ENCODE peak calls at places on chromosomes 7 and 10, in six cellular contexts. F is endodermal cell; T is CD4-positive, CD25-positive, alpha-beta regulatory T cell; P is vagina; E is HCT116; Q is AG04450. L is an unnamed sample.

GRCh38 chr10:63157845-63158624 is 24.9 kb downstream of the NRBF2 start:
- DNase-seq in T (peak), Q (peak), E (peak), F (peak), P (no peak), L (peak)

GRCh38 chr10:128540806-128541739 is 414.9 kb upstream of the MKI67 start:
- DNase-seq in T (no peak), P (no peak), F (peak), Q (no peak), E (no peak), L (no peak)

GRCh38 chr7:108097703-108098102 is 32.5 kb downstream of the LAMB4 start:
- DNase-seq in F (no peak), P (no peak), T (no peak), Q (no peak), E (peak), L (no peak)

GRCh38 chr7:24778543-24779282 is 21.4 kb upstream of the GSDME start:
- DNase-seq in F (peak), P (no peak), E (no peak), T (no peak), Q (no peak), L (peak)

GRCh38 chr7:2709553-2710165 is 21.7 kb downstream of the AMZ1 start:
- DNase-seq in Q (no peak), T (peak), F (peak), P (no peak), E (peak), L (no peak)

GRCh38 chr10:86261470-86261869 is 105.1 kb downstream of the GRID1 start:
- DNase-seq in E (no peak), Q (no peak), P (peak), F (no peak), T (no peak), L (no peak)

GRCh38 chr10:63700209-63700934 is 179.2 kb downstream of the REEP3 start:
- DNase-seq in P (no peak), E (peak), F (no peak), Q (peak), T (no peak), L (peak)

GRCh38 chr10:132420469-132421376 is 23.7 kb downstream of the PWWP2B start:
- DNase-seq in P (no peak), E (no peak), Q (no peak), F (peak), T (no peak), L (no peak)

GRCh38 chr10:110967645-110968044 is 48.2 kb downstream of the SHOC2 start:
- DNase-seq in F (no peak), T (no peak), E (no peak), P (no peak), Q (no peak), L (no peak)

DNA sequence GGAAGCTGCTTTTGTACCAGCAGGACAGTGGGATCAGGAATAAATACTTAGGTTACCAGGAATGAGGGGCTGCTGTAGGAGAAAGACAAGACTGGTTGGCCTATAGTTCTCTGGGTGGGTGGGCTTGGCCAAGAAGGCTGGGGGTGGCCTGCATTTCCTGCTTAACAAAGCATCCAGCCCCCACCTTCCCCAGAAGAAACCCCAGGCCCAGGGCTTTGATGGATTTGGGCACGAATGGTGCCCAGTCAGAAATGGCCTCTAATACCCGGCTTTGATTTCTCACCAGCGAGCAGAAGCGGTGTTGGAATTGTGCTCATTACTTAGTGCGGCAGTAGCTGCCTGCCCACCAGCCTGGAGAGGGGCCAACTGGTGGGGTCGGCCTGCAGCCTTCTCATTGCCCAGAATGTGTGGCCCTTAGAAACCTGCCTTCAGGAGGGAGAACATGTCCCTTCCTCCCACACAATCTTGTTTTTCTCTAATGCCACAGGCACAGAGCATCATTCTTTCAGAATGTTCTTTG is 2.3 kb downstream of the UNC5B start:
- DNase-seq in P (no peak), Q (no peak), T (no peak), F (no peak), E (no peak), L (no peak)
- H3K4me3 ChIP-seq in P (peak), Q (peak), T (no peak), F (peak), E (no peak), L (peak)

DNA sequence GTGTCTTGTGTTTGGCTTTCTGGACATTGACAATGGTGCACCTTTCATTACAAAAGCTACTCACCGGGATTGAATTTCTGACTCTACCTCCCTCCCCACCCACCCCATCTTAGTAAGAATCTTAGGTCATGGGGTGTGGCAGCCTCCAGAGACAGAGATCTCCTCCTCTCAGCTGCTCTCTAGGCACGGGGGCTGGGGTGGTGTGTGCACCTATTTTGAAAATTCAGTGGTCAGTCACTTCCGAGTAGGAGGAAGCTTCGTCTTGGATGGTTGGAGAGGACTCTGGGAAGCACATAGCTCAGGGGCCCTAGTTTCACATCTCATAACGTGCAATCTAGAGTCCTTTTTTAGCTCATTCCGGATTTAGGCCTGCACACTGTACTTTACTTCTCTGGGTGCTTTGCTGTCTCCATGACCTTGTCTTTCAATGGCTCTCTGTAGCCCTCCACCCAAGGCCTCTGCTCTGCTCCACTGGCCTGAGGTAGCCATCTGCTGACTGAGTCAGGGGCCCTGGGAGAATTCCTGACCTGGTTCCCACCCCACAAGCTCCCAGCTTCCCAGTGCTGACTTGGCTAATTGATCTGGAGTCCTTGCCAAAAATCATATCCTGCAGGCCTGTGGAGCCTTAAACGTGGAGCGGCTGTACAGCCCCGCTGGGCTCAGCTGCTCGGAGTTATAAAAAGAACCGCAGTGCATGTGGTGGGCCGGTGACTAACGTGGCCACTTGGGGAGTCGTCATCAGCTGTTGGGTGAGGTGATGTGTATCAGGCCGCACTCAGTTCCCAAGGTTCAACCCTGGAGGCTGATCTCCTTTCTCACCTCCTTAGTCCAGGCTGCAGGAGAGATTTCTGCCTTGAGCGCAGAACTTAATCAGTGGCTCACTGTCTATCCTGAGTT is 19.3 kb upstream of the ADAMTS14 start:
- DNase-seq in Q (peak), F (no peak), T (no peak), P (no peak), E (no peak), L (peak)
- H3K4me3 ChIP-seq in Q (no peak), F (no peak), T (no peak), P (no peak), E (no peak), L (no peak)

GRCh38 chr7:18289801-18290200 is 205.7 kb upstream of the HDAC9 start:
- DNase-seq in Q (no peak), P (no peak), E (no peak), T (no peak), F (no peak), L (peak)

GRCh38 chr7:18290223-18290622 is 205.3 kb upstream of the HDAC9 start:
- DNase-seq in E (no peak), T (no peak), Q (no peak), P (no peak), F (no peak), L (no peak)

GRCh38 chr7:18292584-18292983 is 203.0 kb upstream of the HDAC9 start:
- DNase-seq in Q (no peak), F (no peak), T (no peak), P (no peak), E (no peak), L (no peak)

GRCh38 chr7:18288322-18289037 is 207.1 kb upstream of the HDAC9 start:
- DNase-seq in P (no peak), E (no peak), F (no peak), T (no peak), Q (no peak), L (no peak)

GRCh38 chr7:18290865-18291264 is 204.7 kb upstream of the HDAC9 start:
- DNase-seq in Q (no peak), T (no peak), P (no peak), F (no peak), E (no peak), L (no peak)
- H3K4me3 ChIP-seq in Q (no peak), T (no peak), P (no peak), F (no peak), E (no peak), L (no peak)

GRCh38 chr7:35185908-35186731 is 67.8 kb downstream of the TBX20 start:
- DNase-seq in T (peak), P (no peak), F (peak), Q (no peak), E (no peak), L (no peak)
- H3K4me3 ChIP-seq in T (no peak), P (peak), F (peak), Q (peak), E (no peak), L (peak)

DNA sequence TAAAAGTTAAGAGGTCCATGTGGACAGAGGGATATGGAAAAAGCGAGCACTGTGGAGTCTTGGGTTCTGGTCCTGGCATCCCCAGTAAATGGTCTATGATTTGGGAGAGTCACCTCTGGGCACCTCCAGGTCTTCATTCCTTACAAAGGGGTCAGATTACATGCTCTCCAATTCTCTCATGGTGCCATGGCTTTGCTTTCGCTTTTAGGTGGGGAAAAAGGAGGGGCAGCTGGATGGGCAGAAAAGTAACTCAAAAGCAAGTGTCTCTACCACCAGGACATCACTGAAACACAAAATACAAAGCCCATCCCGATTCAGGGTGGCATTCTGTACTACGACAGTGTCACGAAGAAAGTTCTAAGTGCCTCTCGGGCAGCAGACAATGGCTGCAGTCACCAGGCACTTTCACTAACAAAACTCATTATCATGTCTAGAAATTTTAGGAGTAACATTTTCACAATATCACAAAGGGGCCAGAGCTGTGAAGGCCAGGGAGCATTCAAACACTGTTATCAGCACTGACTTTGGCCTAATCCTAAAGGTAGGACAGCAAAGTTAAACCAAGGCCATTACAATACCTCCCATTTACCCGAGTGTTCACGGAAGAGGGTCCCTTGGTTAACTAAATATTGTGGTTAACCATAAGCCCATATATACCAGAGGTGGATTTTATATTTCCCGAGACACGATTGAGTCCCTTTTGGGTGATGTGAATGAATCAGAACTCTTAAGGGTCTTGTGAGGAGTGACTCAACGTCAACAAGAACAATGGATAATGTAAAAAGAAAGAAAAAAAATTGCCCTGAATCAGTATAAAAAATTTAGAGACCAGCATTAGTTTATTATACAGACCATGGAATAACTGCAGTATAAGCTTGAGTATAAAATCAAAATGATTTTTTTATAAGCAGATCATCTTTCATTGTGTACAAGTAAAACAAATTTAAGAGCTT is 2.5 kb downstream of the PSAP start:
- DNase-seq in T (no peak), P (no peak), F (no peak), Q (no peak), E (no peak), L (no peak)
- H3K4me3 ChIP-seq in T (peak), P (peak), F (peak), Q (peak), E (no peak), L (peak)

L was measured in retinal pigment epithelial cell.